ENCODE peak calls at places on chromosome 19, in nine cellular contexts. P is fibroblast of mammary gland; F is myocyte; G is stimulated activated CD4-positive, alpha-beta T cell treated with anti-CD3 and anti-CD28 coated beads, Interleukin-2, amount 100 ng/mL, for 24 hours; A is GM03348; C is amniotic stem cell; S is bronchial epithelial cell; N is heart left ventricle; X is epithelial cell of proximal tubule. K is an unnamed sample.

GRCh38 chr19:35351441-35352176 is 3.9 kb downstream of the FFAR1 start:
- DNase-seq in N (no peak), A (no peak), C (no peak), F (no peak), G (no peak), S (no peak), P (no peak), X (no peak), K (peak)

GRCh38 chr19:34975056-34975455 is 11.0 kb upstream of the ZNF792 start:
- DNase-seq in S (no peak), N (no peak), A (no peak), P (no peak), F (no peak), G (no peak), X (no peak), C (no peak), K (peak)

GRCh38 chr19:3175761-3176714 is 2.5 kb upstream of the S1PR4 start:
- DNase-seq in C (peak), X (peak), S (peak), G (no peak), A (no peak), N (no peak), P (peak), F (peak), K (no peak)

GRCh38 chr19:9309974-9310446 is 372 bp upstream of the ZNF699 start:
- DNase-seq in C (peak), A (peak), G (peak), F (no peak), P (peak), X (no peak), N (peak), S (no peak), K (peak)

GRCh38 chr19:3670796-3671679 is 29.2 kb downstream of the PIP5K1C start:
- DNase-seq in X (no peak), F (no peak), P (peak), C (no peak), N (peak), G (peak), A (peak), S (no peak), K (peak)

GRCh38 chr19:1923319-1923718 is 17.7 kb upstream of the CSNK1G2 start:
- DNase-seq in X (no peak), P (no peak), G (peak), N (no peak), A (no peak), S (no peak), C (no peak), F (no peak), K (no peak)

GRCh38 chr19:50647879-50648615 is 1.2 kb upstream of the C19orf81 start:
- DNase-seq in C (no peak), N (no peak), P (no peak), G (no peak), A (no peak), X (no peak), S (no peak), F (no peak), K (no peak)

GRCh38 chr19:58033741-58034475 is at the start of gene ZSCAN1:
- DNase-seq in A (peak), G (no peak), S (peak), N (peak), P (peak), F (no peak), X (no peak), C (no peak), K (peak)

GRCh38 chr19:5281588-5281987 is 59.0 kb downstream of the PTPRS start:
- DNase-seq in C (no peak), X (no peak), A (peak), G (no peak), P (no peak), S (no peak), F (no peak), N (peak), K (no peak)